ENCODE peak calls at places on chromosomes 5 and 9, in seven cellular contexts. One of them, this sample, is unnamed.

GRCh38 chr5:151078490-151079262 is 2.2 kb downstream of the TNIP1 start:
- DNase-seq in trophoblast cell: no peak
- DNase-seq in mesendoderm: no peak
- DNase-seq in mesenchymal stem cell: no peak
- DNase-seq in H9: no peak
- DNase-seq in IMR-90: no peak
- DNase-seq in H1: no peak
- DNase-seq in this sample: no peak

GRCh38 chr9:131495726-131496292 is 6.9 kb upstream of the POMT1 start:
- DNase-seq in trophoblast cell: no peak
- DNase-seq in IMR-90: no peak
- DNase-seq in mesendoderm: no peak
- DNase-seq in H1: no peak
- DNase-seq in mesenchymal stem cell: no peak
- DNase-seq in H9: no peak
- DNase-seq in this sample: no peak

GRCh38 chr5:59873113-59873512 is 20.4 kb downstream of the PDE4D start:
- DNase-seq in mesenchymal stem cell: peak; percentile 71
- DNase-seq in mesendoderm: peak; percentile 67
- DNase-seq in IMR-90: peak; percentile 74
- DNase-seq in trophoblast cell: peak; percentile 68
- DNase-seq in H1: no peak
- DNase-seq in H9: no peak
- DNase-seq in this sample: no peak

GRCh38 chr9:132114102-132114707 is 34.5 kb upstream of the MED27 start:
- DNase-seq in mesendoderm: peak; percentile 74
- DNase-seq in trophoblast cell: peak; percentile 76
- DNase-seq in H1: peak; percentile 93
- DNase-seq in H9: peak; percentile 82
- DNase-seq in mesenchymal stem cell: peak; percentile 57
- DNase-seq in IMR-90: peak; percentile 60
- DNase-seq in this sample: peak; percentile 76

GRCh38 chr9:92141144-92142129 is 26.2 kb upstream of the SPTLC1 start:
- DNase-seq in mesendoderm: no peak
- DNase-seq in IMR-90: no peak
- DNase-seq in H1: peak; percentile 80
- DNase-seq in H9: peak; percentile 64
- DNase-seq in mesenchymal stem cell: peak; percentile 36
- DNase-seq in trophoblast cell: peak; percentile 54
- DNase-seq in this sample: no peak

GRCh38 chr9:123834907-123835562 is 94.9 kb downstream of the DENND1A start:
- DNase-seq in mesenchymal stem cell: peak; percentile 48
- DNase-seq in IMR-90: peak; percentile 29
- DNase-seq in trophoblast cell: peak; percentile 63
- DNase-seq in H9: no peak
- DNase-seq in mesendoderm: peak; percentile 42
- DNase-seq in H1: no peak
- DNase-seq in this sample: peak; percentile 17

GRCh38 chr9:36163840-36164175 is 5.4 kb upstream of the CCIN start:
- DNase-seq in mesenchymal stem cell: peak; percentile 47
- DNase-seq in trophoblast cell: no peak
- DNase-seq in H9: no peak
- DNase-seq in H1: no peak
- DNase-seq in mesendoderm: no peak
- DNase-seq in IMR-90: peak; percentile 52
- DNase-seq in this sample: no peak

GRCh38 chr5:125412561-125413535 is 666.4 kb upstream of the ZNF608 start:
- DNase-seq in mesendoderm: peak; percentile 96
- DNase-seq in H9: peak; percentile 87
- DNase-seq in mesenchymal stem cell: peak; percentile 96
- DNase-seq in H1: peak; percentile 62
- DNase-seq in IMR-90: peak; percentile 91
- DNase-seq in trophoblast cell: peak; percentile 41
- DNase-seq in this sample: peak; percentile 80

GRCh38 chr9:75685059-75685458 is 205.4 kb upstream of the PCSK5 start:
- DNase-seq in H1: no peak
- DNase-seq in IMR-90: no peak
- DNase-seq in mesendoderm: no peak
- DNase-seq in mesenchymal stem cell: no peak
- DNase-seq in H9: no peak
- DNase-seq in trophoblast cell: no peak
- DNase-seq in this sample: no peak

GRCh38 chr9:21334603-21334968 is 618 bp downstream of the KLHL9 start:
- DNase-seq in IMR-90: peak; percentile 13
- DNase-seq in mesenchymal stem cell: no peak
- DNase-seq in H9: no peak
- DNase-seq in mesendoderm: no peak
- DNase-seq in trophoblast cell: no peak
- DNase-seq in H1: no peak
- DNase-seq in this sample: peak; percentile 12

GRCh38 chr9:37325778-37326177 is 96.7 kb upstream of the GRHPR start:
- DNase-seq in H9: no peak
- DNase-seq in trophoblast cell: no peak
- DNase-seq in IMR-90: peak; percentile 7
- DNase-seq in mesendoderm: no peak
- DNase-seq in mesenchymal stem cell: no peak
- DNase-seq in H1: no peak
- DNase-seq in this sample: no peak

GRCh38 chr5:133873936-133874585 is 94.4 kb downstream of the C5orf15 start:
- DNase-seq in H9: no peak
- DNase-seq in mesendoderm: no peak
- DNase-seq in trophoblast cell: no peak
- DNase-seq in H1: no peak
- DNase-seq in mesenchymal stem cell: peak; percentile 22
- DNase-seq in IMR-90: peak; percentile 29
- DNase-seq in this sample: no peak

GRCh38 chr5:91206734-91207133 is 176.4 kb downstream of the ARRDC3 start:
- DNase-seq in H1: no peak
- DNase-seq in mesenchymal stem cell: peak; percentile 63
- DNase-seq in mesendoderm: no peak
- DNase-seq in trophoblast cell: peak; percentile 53
- DNase-seq in IMR-90: peak; percentile 90
- DNase-seq in H9: no peak
- DNase-seq in this sample: no peak

GRCh38 chr5:50694027-50694590 is 27.7 kb downstream of the PARP8 start:
- DNase-seq in mesenchymal stem cell: peak; percentile 50
- DNase-seq in H1: no peak
- DNase-seq in trophoblast cell: peak; percentile 71
- DNase-seq in IMR-90: no peak
- DNase-seq in mesendoderm: no peak
- DNase-seq in H9: no peak
- DNase-seq in this sample: no peak

GRCh38 chr5:12284604-12285003 is 380.4 kb upstream of the CTNND2 start:
- DNase-seq in mesenchymal stem cell: no peak
- DNase-seq in H1: no peak
- DNase-seq in trophoblast cell: no peak
- DNase-seq in IMR-90: no peak
- DNase-seq in mesendoderm: no peak
- DNase-seq in H9: no peak
- DNase-seq in this sample: no peak

GRCh38 chr5:137221914-137222313 is 277.2 kb downstream of the SPOCK1 start:
- DNase-seq in mesendoderm: no peak
- DNase-seq in IMR-90: no peak
- DNase-seq in mesenchymal stem cell: no peak
- DNase-seq in trophoblast cell: no peak
- DNase-seq in H1: no peak
- DNase-seq in H9: no peak
- DNase-seq in this sample: no peak

GRCh38 chr5:142280066-142281011 is 44.5 kb downstream of the SPRY4 start:
- DNase-seq in IMR-90: peak; percentile 79
- DNase-seq in mesenchymal stem cell: peak; percentile 98
- DNase-seq in H9: peak; percentile 96
- DNase-seq in trophoblast cell: peak; percentile 85
- DNase-seq in H1: peak; percentile 77
- DNase-seq in mesendoderm: peak; percentile 99
- DNase-seq in this sample: peak; percentile 67

GRCh38 chr9:121463026-121463827 is 36.4 kb downstream of the GGTA1 start:
- DNase-seq in H1: peak; percentile 87
- DNase-seq in mesenchymal stem cell: no peak
- DNase-seq in H9: peak; percentile 73
- DNase-seq in trophoblast cell: peak; percentile 67
- DNase-seq in mesendoderm: peak; percentile 81
- DNase-seq in IMR-90: peak; percentile 18
- DNase-seq in this sample: peak; percentile 39

GRCh38 chr9:98861881-98862501 is 54.5 kb downstream of the GALNT12 start:
- DNase-seq in mesendoderm: no peak
- DNase-seq in H1: no peak
- DNase-seq in mesenchymal stem cell: peak; percentile 96
- DNase-seq in IMR-90: peak; percentile 83
- DNase-seq in trophoblast cell: peak; percentile 98
- DNase-seq in H9: no peak
- DNase-seq in this sample: no peak

GRCh38 chr5:146068136-146068717 is 37.1 kb downstream of the PLAC8L1 start:
- DNase-seq in mesenchymal stem cell: no peak
- DNase-seq in H1: no peak
- DNase-seq in H9: no peak
- DNase-seq in trophoblast cell: no peak
- DNase-seq in mesendoderm: no peak
- DNase-seq in IMR-90: no peak
- DNase-seq in this sample: no peak

GRCh38 chr9:103942652-103943051 is 151.5 kb upstream of the SMC2 start:
- DNase-seq in mesenchymal stem cell: no peak
- DNase-seq in trophoblast cell: no peak
- DNase-seq in IMR-90: no peak
- DNase-seq in H9: no peak
- DNase-seq in mesendoderm: no peak
- DNase-seq in H1: no peak
- DNase-seq in this sample: no peak

GRCh38 chr5:180046656-180047055 is 24.9 kb downstream of the RNF130 start:
- DNase-seq in H9: no peak
- DNase-seq in IMR-90: no peak
- DNase-seq in trophoblast cell: no peak
- DNase-seq in mesendoderm: no peak
- DNase-seq in mesenchymal stem cell: no peak
- DNase-seq in H1: no peak
- DNase-seq in this sample: no peak

GRCh38 chr5:66987949-66988838 is 208.4 kb downstream of the CD180 start:
- DNase-seq in H1: no peak
- DNase-seq in H9: no peak
- DNase-seq in trophoblast cell: peak; percentile 82
- DNase-seq in mesendoderm: peak; percentile 63
- DNase-seq in IMR-90: peak; percentile 26
- DNase-seq in mesenchymal stem cell: peak; percentile 52
- DNase-seq in this sample: no peak

GRCh38 chr5:54360089-54360488 is 49.7 kb upstream of the ARL15 start:
- DNase-seq in mesenchymal stem cell: peak; percentile 10
- DNase-seq in H1: no peak
- DNase-seq in trophoblast cell: no peak
- DNase-seq in H9: peak; percentile 29
- DNase-seq in IMR-90: peak; percentile 15
- DNase-seq in mesendoderm: peak; percentile 79
- DNase-seq in this sample: no peak

GRCh38 chr5:32767948-32768427 is 56.9 kb downstream of the NPR3 start:
- DNase-seq in H1: no peak
- DNase-seq in mesendoderm: peak; percentile 17
- DNase-seq in mesenchymal stem cell: peak; percentile 97
- DNase-seq in IMR-90: peak; percentile 99
- DNase-seq in H9: no peak
- DNase-seq in trophoblast cell: peak; percentile 60
- DNase-seq in this sample: no peak

DNA sequence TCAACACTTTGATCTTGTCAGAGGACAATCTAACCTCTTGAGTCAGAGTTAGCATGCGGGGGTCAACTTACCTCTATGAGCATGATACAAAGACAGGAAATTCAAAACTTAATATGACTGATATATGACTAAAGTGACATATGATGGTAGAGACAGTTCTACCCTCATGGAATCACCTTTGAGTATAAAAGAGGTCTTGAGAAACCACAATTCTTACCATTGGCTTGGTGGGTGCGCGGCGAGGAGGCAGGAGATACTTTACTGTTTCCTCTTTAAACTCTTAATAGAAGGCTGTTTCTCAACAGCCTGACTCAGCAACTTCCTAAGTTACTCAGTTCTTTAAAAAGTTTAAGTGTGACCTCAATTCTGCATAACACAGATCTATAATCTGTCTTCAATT is 372.8 kb downstream of the KIAA0825 start:
- DNase-seq in trophoblast cell: peak; percentile 49
- DNase-seq in H1: no peak
- DNase-seq in mesenchymal stem cell: peak; percentile 4
- DNase-seq in IMR-90: peak; percentile 19
- DNase-seq in H9: no peak
- DNase-seq in mesendoderm: no peak
- DNase-seq in this sample: no peak
- H2BK5ac ChIP-seq in trophoblast cell: no peak overlapping the region
- H2BK5ac ChIP-seq in H1: no peak overlapping the region
- H2BK5ac ChIP-seq in mesenchymal stem cell: no peak overlapping the region
- H2BK5ac ChIP-seq in IMR-90: no peak overlapping the region
- H2BK5ac ChIP-seq in H9: no peak overlapping the region
- H2BK5ac ChIP-seq in mesendoderm: no peak overlapping the region
- H2BK5ac ChIP-seq in this sample: no peak overlapping the region

GRCh38 chr9:16039988-16040761 is 487.3 kb downstream of the CCDC171 start:
- DNase-seq in mesendoderm: peak; percentile 77
- DNase-seq in H9: peak; percentile 48
- DNase-seq in mesenchymal stem cell: peak; percentile 69
- DNase-seq in H1: peak; percentile 60
- DNase-seq in trophoblast cell: no peak
- DNase-seq in IMR-90: peak; percentile 81
- DNase-seq in this sample: peak; percentile 66
- H2BK5ac ChIP-seq in mesendoderm: no peak overlapping the region
- H2BK5ac ChIP-seq in H9: no peak overlapping the region
- H2BK5ac ChIP-seq in mesenchymal stem cell: peak overlapping the region; percentile 87
- H2BK5ac ChIP-seq in H1: no peak overlapping the region
- H2BK5ac ChIP-seq in trophoblast cell: no peak overlapping the region
- H2BK5ac ChIP-seq in IMR-90: peak overlapping the region; percentile 79
- H2BK5ac ChIP-seq in this sample: no peak overlapping the region

GRCh38 chr9:23502004-23502403 is 324.0 kb downstream of the ELAVL2 start:
- DNase-seq in trophoblast cell: no peak
- DNase-seq in H1: no peak
- DNase-seq in H9: no peak
- DNase-seq in mesenchymal stem cell: no peak
- DNase-seq in mesendoderm: no peak
- DNase-seq in IMR-90: no peak
- DNase-seq in this sample: no peak
- H2BK5ac ChIP-seq in trophoblast cell: no peak overlapping the region
- H2BK5ac ChIP-seq in H1: no peak overlapping the region
- H2BK5ac ChIP-seq in H9: no peak overlapping the region
- H2BK5ac ChIP-seq in mesenchymal stem cell: no peak overlapping the region
- H2BK5ac ChIP-seq in mesendoderm: no peak overlapping the region
- H2BK5ac ChIP-seq in IMR-90: no peak overlapping the region
- H2BK5ac ChIP-seq in this sample: no peak overlapping the region

GRCh38 chr5:158759276-158759675 is 340.4 kb downstream of the EBF1 start:
- DNase-seq in H9: no peak
- DNase-seq in mesendoderm: no peak
- DNase-seq in mesenchymal stem cell: no peak
- DNase-seq in IMR-90: no peak
- DNase-seq in H1: no peak
- DNase-seq in trophoblast cell: no peak
- DNase-seq in this sample: no peak

GRCh38 chr5:158755971-158756370 is 343.7 kb downstream of the EBF1 start:
- DNase-seq in trophoblast cell: no peak
- DNase-seq in mesenchymal stem cell: no peak
- DNase-seq in H1: no peak
- DNase-seq in IMR-90: no peak
- DNase-seq in mesendoderm: no peak
- DNase-seq in H9: no peak
- DNase-seq in this sample: no peak

GRCh38 chr5:158756873-158757272 is 342.8 kb downstream of the EBF1 start:
- DNase-seq in trophoblast cell: no peak
- DNase-seq in IMR-90: no peak
- DNase-seq in H9: peak; percentile 36
- DNase-seq in mesenchymal stem cell: no peak
- DNase-seq in H1: no peak
- DNase-seq in mesendoderm: peak; percentile 29
- DNase-seq in this sample: no peak

GRCh38 chr5:158755221-158755620 is 344.5 kb downstream of the EBF1 start:
- DNase-seq in mesenchymal stem cell: no peak
- DNase-seq in H9: no peak
- DNase-seq in mesendoderm: no peak
- DNase-seq in IMR-90: no peak
- DNase-seq in trophoblast cell: no peak
- DNase-seq in H1: no peak
- DNase-seq in this sample: no peak

GRCh38 chr5:158758666-158759065 is 341.1 kb downstream of the EBF1 start:
- DNase-seq in IMR-90: peak; percentile 2
- DNase-seq in H1: no peak
- DNase-seq in mesendoderm: no peak
- DNase-seq in mesenchymal stem cell: no peak
- DNase-seq in H9: no peak
- DNase-seq in trophoblast cell: no peak
- DNase-seq in this sample: no peak
- H2BK5ac ChIP-seq in IMR-90: no peak overlapping the region
- H2BK5ac ChIP-seq in H1: no peak overlapping the region
- H2BK5ac ChIP-seq in mesendoderm: no peak overlapping the region
- H2BK5ac ChIP-seq in mesenchymal stem cell: no peak overlapping the region
- H2BK5ac ChIP-seq in H9: no peak overlapping the region
- H2BK5ac ChIP-seq in trophoblast cell: no peak overlapping the region
- H2BK5ac ChIP-seq in this sample: no peak overlapping the region